ENCODE peak calls at places on chromosome 3, in five cellular contexts. G, T, A, M and I are unnamed samples.

GRCh38 chr3:20462226-20462625 is 276.2 kb upstream of the SGO1 start:
- DNase-seq in G (no peak), T (no peak), A (no peak), M (peak; percentile 8), I (no peak)

GRCh38 chr3:129398803-129399144 is 29.7 kb downstream of the EFCAB12 start:
- DNase-seq in G (no peak), T (no peak), A (peak; percentile 26), M (peak; percentile 70), I (no peak)

GRCh38 chr3:186004671-186005070 is 66.9 kb upstream of the TRA2B start:
- DNase-seq in G (no peak), T (no peak), A (no peak), M (no peak), I (no peak)

GRCh38 chr3:127745656-127746399 is 73.1 kb downstream of the ABTB1 start:
- DNase-seq in G (no peak), T (no peak), A (no peak), M (no peak), I (no peak)

GRCh38 chr3:33787328-33788009 is 11.0 kb upstream of the PDCD6IP start:
- DNase-seq in G (peak; percentile 47), T (no peak), A (peak; percentile 61), M (peak; percentile 81), I (peak; percentile 81)

GRCh38 chr3:106332135-106332534 is 463.3 kb upstream of the CBLB start:
- DNase-seq in G (no peak), T (no peak), A (no peak), M (no peak), I (no peak)

GRCh38 chr3:122969585-122970453 is 57.7 kb downstream of the SEMA5B start:
- DNase-seq in G (no peak), T (no peak), A (no peak), M (peak; percentile 87), I (no peak)

GRCh38 chr3:117059054-117059989 is 349.7 kb downstream of the TUSC7 start:
- DNase-seq in G (no peak), T (no peak), A (no peak), M (peak; percentile 77), I (peak; percentile 70)

GRCh38 chr3:42117175-42118008 is 26.2 kb downstream of the TRAK1 start:
- DNase-seq in G (no peak), T (peak; percentile 46), A (peak; percentile 68), M (peak; percentile 85), I (no peak)

GRCh38 chr3:33915796-33916589 is 117.6 kb downstream of the PDCD6IP start:
- DNase-seq in G (no peak), T (peak; percentile 16), A (no peak), M (peak; percentile 35), I (no peak)

GRCh38 chr3:33395900-33396299 is 44.3 kb downstream of the UBP1 start:
- DNase-seq in G (no peak), T (no peak), A (no peak), M (no peak), I (no peak)

GRCh38 chr3:33318709-33319380 is 41.6 kb downstream of the FBXL2 start:
- DNase-seq in G (no peak), T (no peak), A (no peak), M (no peak), I (no peak)

GRCh38 chr3:14524920-14525660 is 15.1 kb downstream of the GRIP2 start:
- DNase-seq in G (peak; percentile 16), T (no peak), A (no peak), M (no peak), I (no peak)

GRCh38 chr3:1002010-1002409 is 90.8 kb upstream of the CNTN6 start:
- DNase-seq in G (no peak), T (no peak), A (no peak), M (no peak), I (no peak)

GRCh38 chr3:1010228-1010627 is 82.6 kb upstream of the CNTN6 start:
- DNase-seq in G (no peak), T (no peak), A (no peak), M (no peak), I (no peak)

DNA sequence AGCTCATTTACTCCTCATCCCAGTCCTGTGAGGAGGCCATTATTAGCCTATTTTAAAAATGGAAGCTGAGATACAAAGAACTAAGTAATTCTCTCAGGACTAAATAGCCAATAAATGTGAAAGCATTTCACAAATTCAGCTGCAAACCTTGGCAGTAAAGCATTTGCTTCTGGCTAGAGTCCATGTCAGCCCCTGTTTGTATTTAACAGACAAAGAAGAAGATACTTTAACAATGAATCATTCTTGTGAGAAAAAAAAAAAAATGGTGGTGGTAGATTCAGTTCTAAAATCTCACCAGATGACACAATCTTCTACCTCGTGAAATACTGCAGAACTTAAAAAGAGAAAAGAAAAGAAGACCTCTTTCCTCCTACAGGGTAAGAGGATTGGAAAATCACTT is 84.9 kb upstream of the CNTN6 start:
- DNase-seq in G (no peak), T (no peak), A (no peak), M (peak; percentile 12), I (no peak)
- H3K9me3 ChIP-seq in G (no peaks in the 10 kb centered on the region), T (no peaks in the 10 kb centered on the region), A (peaks cover 10% of the 10 kb centered on the region), M (no peaks in the 10 kb centered on the region), I (no peaks in the 10 kb centered on the region)

GRCh38 chr3:184379375-184380209 is at the start of gene CHRD:
- DNase-seq in G (peak; percentile 69), T (peak; percentile 59), A (no peak), M (no peak), I (peak; percentile 43)

GRCh38 chr3:184382326-184383032 is 2.6 kb downstream of the CHRD start:
- DNase-seq in G (no peak), T (no peak), A (no peak), M (no peak), I (no peak)

GRCh38 chr3:184380210-184380626 is 364 bp downstream of the CHRD start:
- DNase-seq in G (peak; percentile 86), T (peak; percentile 80), A (peak; percentile 68), M (peak; percentile 75), I (no peak)

GRCh38 chr3:184381261-184382224 is 1.7 kb downstream of the CHRD start:
- DNase-seq in G (no peak), T (peak; percentile 65), A (no peak), M (peak; percentile 52), I (no peak)

DNA sequence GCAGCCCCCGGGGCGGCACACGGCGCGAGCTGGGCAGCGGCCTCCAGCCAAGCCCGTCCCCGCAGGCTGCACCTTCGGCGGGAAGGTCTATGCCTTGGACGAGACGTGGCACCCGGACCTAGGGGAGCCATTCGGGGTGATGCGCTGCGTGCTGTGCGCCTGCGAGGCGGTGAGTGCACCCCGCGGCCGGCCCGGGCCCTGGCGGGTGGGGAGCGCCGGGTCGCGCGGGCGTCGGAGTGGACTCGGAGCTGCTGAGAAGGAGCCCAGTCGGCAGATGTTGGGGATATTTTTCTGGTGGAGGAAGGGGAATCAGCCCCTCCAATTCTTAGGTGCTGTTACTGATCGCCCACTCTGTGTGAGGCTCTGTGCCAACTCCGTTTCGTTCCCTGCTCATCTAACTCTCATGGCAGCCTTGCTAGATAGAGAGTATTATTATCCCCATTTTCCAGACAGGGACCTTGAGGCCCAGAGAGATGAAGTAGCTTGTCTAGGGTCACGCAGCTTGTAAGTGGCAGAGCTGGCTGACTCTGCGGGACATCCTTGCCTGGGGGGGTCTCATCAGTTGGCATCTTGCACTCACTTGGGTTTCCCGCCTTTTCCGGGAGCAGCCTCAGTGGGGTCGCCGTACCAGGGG is 890 bp downstream of the CHRD start:
- DNase-seq in G (peak; percentile 47), T (no peak), A (no peak), M (peak; percentile 33), I (no peak)
- H3K4me3 ChIP-seq in G (peak overlapping the region; percentile 67), T (peak overlapping the region; percentile 56), A (peak overlapping the region; percentile 62), M (peak overlapping the region; percentile 69), I (peak overlapping the region; percentile 30)

GRCh38 chr3:53675022-53675697 is 171.1 kb downstream of the CHDH start:
- DNase-seq in G (no peak), T (no peak), A (no peak), M (no peak), I (no peak)
- H3K4me1 ChIP-seq in G (no peaks in the 10 kb centered on the region), T (no peaks in the 10 kb centered on the region), A (no peaks in the 10 kb centered on the region), M (no peaks in the 10 kb centered on the region), I (no peaks in the 10 kb centered on the region)

GRCh38 chr3:26089249-26089648 is 299.4 kb downstream of the OXSM start:
- DNase-seq in G (no peak), T (no peak), A (no peak), M (no peak), I (no peak)
- H3K9me3 ChIP-seq in G (no peaks in the 10 kb centered on the region), T (no peaks in the 10 kb centered on the region), A (peaks cover 12% of the 10 kb centered on the region), M (no peaks in the 10 kb centered on the region), I (peaks cover 3% of the 10 kb centered on the region)

GRCh38 chr3:188266581-188267274 is 112.8 kb downstream of the LPP start:
- DNase-seq in G (no peak), T (no peak), A (peak; percentile 53), M (peak; percentile 86), I (no peak)
- H3K4me3 ChIP-seq in G (peak overlapping the region; percentile 21), T (peak overlapping the region; percentile 9), A (no peak overlapping the region), M (peak overlapping the region; percentile 72), I (no peak overlapping the region)

DNA sequence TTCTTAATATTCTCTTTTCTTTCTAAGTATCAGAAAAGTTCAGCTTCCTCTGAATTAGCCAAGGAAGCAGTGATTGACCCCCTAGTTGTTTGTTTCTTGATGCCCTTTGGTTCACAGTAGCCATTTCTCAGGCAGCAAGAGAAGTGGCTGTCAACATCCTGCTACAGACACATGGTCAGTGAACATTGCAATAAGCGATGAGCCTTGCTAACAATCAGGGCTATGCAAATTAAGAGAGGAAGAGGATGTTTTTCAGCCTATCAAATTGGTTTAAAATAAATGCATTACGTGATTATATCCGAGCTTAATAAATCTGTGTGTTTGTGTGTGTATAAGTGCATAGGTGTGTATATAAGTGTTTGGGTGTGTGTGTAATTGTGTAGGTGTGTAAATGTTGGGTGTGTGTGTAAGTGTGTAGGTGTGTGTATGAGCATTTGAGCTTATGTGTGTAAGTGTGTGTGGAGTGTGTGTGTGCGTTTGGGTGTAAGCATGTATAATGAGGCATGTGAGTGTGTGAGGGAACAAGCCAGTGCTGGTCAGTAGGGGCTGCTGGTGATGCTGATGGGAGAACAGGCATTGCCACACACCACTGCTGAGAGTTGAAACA is 78.1 kb upstream of the XCR1 start:
- DNase-seq in G (no peak), T (no peak), A (no peak), M (no peak), I (no peak)
- H3K4me1 ChIP-seq in G (no peaks in the 10 kb centered on the region), T (no peaks in the 10 kb centered on the region), A (no peaks in the 10 kb centered on the region), M (no peaks in the 10 kb centered on the region), I (no peaks in the 10 kb centered on the region)

GRCh38 chr3:72681598-72681997 is 166.6 kb downstream of the SHQ1 start:
- DNase-seq in G (no peak), T (no peak), A (no peak), M (no peak), I (no peak)

GRCh38 chr3:72678380-72678779 is 169.9 kb downstream of the SHQ1 start:
- DNase-seq in G (no peak), T (no peak), A (no peak), M (no peak), I (no peak)

GRCh38 chr3:72680766-72681165 is 167.5 kb downstream of the SHQ1 start:
- DNase-seq in G (no peak), T (no peak), A (no peak), M (no peak), I (no peak)

GRCh38 chr3:72679540-72680198 is 168.6 kb downstream of the SHQ1 start:
- DNase-seq in G (no peak), T (no peak), A (no peak), M (peak; percentile 74), I (no peak)

GRCh38 chr3:72678892-72679291 is 169.4 kb downstream of the SHQ1 start:
- DNase-seq in G (no peak), T (no peak), A (no peak), M (peak; percentile 46), I (no peak)
- H3K9me3 ChIP-seq in G (no peaks in the 10 kb centered on the region), T (peaks cover 6% of the 10 kb centered on the region), A (no peaks in the 10 kb centered on the region), M (no peaks in the 10 kb centered on the region), I (no peaks in the 10 kb centered on the region)